ENCODE peak calls at places on chromosome 11, in seven cellular contexts. T is ovary; D is naive thymus-derived CD8-positive, alpha-beta T cell; V is stimulated activated CD4-positive, alpha-beta T cell treated with anti-CD3 and anti-CD28 coated beads, Interleukin-4, amount 100 ng/mL, for 1 hour; B is NCI-H510A treated with DMSO at 0.1 percent for 48 hours; A is A673; Y is activated T-cell treated with anti-CD3 and anti-CD28 coated beads for 1 hour. O is an unnamed sample.

GRCh38 chr11:11558352-11558751 is 63.5 kb downstream of the GALNT18 start:
- DNase-seq in T (no peak), D (no peak), V (no peak), B (peak), A (no peak), Y (no peak), O (no peak)

GRCh38 chr11:1117970-1118369 is 39.8 kb upstream of the MUC5AC start:
- DNase-seq in T (no peak), D (no peak), V (no peak), B (no peak), A (no peak), Y (no peak), O (no peak)

GRCh38 chr11:91926967-91927366 is 297.7 kb upstream of the FAT3 start:
- DNase-seq in T (no peak), D (no peak), V (no peak), B (no peak), A (no peak), Y (no peak), O (no peak)

GRCh38 chr11:104892723-104893511 is 5.3 kb downstream of the CASP12 start:
- DNase-seq in T (no peak), D (no peak), V (no peak), B (no peak), A (no peak), Y (no peak), O (no peak)

GRCh38 chr11:103541186-103541795 is 432.1 kb downstream of the DYNC2H1 start:
- DNase-seq in T (no peak), D (no peak), V (no peak), B (no peak), A (no peak), Y (no peak), O (peak)

GRCh38 chr11:92393218-92393617 is 168.6 kb downstream of the FAT3 start:
- DNase-seq in T (no peak), D (no peak), V (no peak), B (no peak), A (no peak), Y (no peak), O (no peak)

GRCh38 chr11:87224486-87224885 is 186.8 kb downstream of the TMEM135 start:
- DNase-seq in T (no peak), D (no peak), V (no peak), B (no peak), A (no peak), Y (no peak), O (no peak)

GRCh38 chr11:66884443-66884842 is 27.6 kb downstream of the LRFN4 start:
- DNase-seq in T (no peak), D (no peak), V (no peak), B (no peak), A (no peak), Y (no peak), O (no peak)

GRCh38 chr11:44518968-44519550 is 46.4 kb upstream of the CD82 start:
- DNase-seq in T (no peak), D (no peak), V (no peak), B (peak), A (no peak), Y (no peak), O (no peak)

GRCh38 chr11:76824083-76824939 is 36.4 kb upstream of the ACER3 start:
- DNase-seq in T (no peak), D (no peak), V (no peak), B (no peak), A (peak), Y (no peak), O (no peak)

GRCh38 chr11:15118431-15118830 is 3.7 kb downstream of the INSC start:
- DNase-seq in T (no peak), D (no peak), V (no peak), B (no peak), A (no peak), Y (no peak), O (no peak)

GRCh38 chr11:69304686-69305085 is 10.7 kb downstream of the MYEOV start:
- DNase-seq in T (no peak), D (no peak), V (no peak), B (no peak), A (no peak), Y (no peak), O (no peak)

GRCh38 chr11:34631737-34632104 is 10.8 kb downstream of the EHF start:
- DNase-seq in T (no peak), D (no peak), V (no peak), B (no peak), A (no peak), Y (no peak), O (no peak)

GRCh38 chr11:12164061-12165014 is 53.9 kb downstream of the MICAL2 start:
- DNase-seq in T (no peak), D (no peak), V (no peak), B (no peak), A (no peak), Y (no peak), O (no peak)

GRCh38 chr11:46296520-46297448 is 19.3 kb downstream of the CREB3L1 start:
- DNase-seq in T (peak), D (no peak), V (no peak), B (no peak), A (peak), Y (no peak), O (peak)

GRCh38 chr11:59358020-59358419 is 675 bp upstream of the OR5AN1 start:
- DNase-seq in T (no peak), D (no peak), V (no peak), B (no peak), A (no peak), Y (no peak), O (no peak)

GRCh38 chr11:48063424-48063978 is 83.1 kb downstream of the PTPRJ start:
- DNase-seq in T (no peak), D (no peak), V (no peak), B (no peak), A (no peak), Y (no peak), O (no peak)

GRCh38 chr11:35045219-35045819 is 93.7 kb upstream of the CD44 start:
- DNase-seq in T (no peak), D (peak), V (peak), B (peak), A (no peak), Y (peak), O (no peak)

GRCh38 chr11:12161137-12161536 is 50.7 kb downstream of the MICAL2 start:
- DNase-seq in T (no peak), D (no peak), V (no peak), B (no peak), A (no peak), Y (no peak), O (no peak)

GRCh38 chr11:2207773-2208621 is 36.4 kb upstream of the TH start:
- DNase-seq in T (peak), D (peak), V (no peak), B (no peak), A (no peak), Y (no peak), O (no peak)

GRCh38 chr11:12669930-12670329 is 4.3 kb upstream of the TEAD1 start:
- DNase-seq in T (no peak), D (no peak), V (no peak), B (no peak), A (no peak), Y (no peak), O (no peak)

GRCh38 chr11:107882095-107882820 is 23.7 kb upstream of the SLC35F2 start:
- DNase-seq in T (no peak), D (no peak), V (no peak), B (no peak), A (no peak), Y (no peak), O (peak)

GRCh38 chr11:7204778-7205177 is 46.9 kb upstream of the SYT9 start:
- DNase-seq in T (no peak), D (no peak), V (no peak), B (no peak), A (no peak), Y (no peak), O (no peak)

GRCh38 chr11:134625151-134625550 is 213.1 kb upstream of the B3GAT1 start:
- DNase-seq in T (no peak), D (no peak), V (no peak), B (no peak), A (no peak), Y (no peak), O (no peak)